ENCODE peak calls at places on chromosomes 5 and 9, in nine cellular contexts. S is MV-4-11; W is HFF-Myc; G is stimulated activated CD4-positive, alpha-beta T cell treated with anti-CD3 and anti-CD28 coated beads, Interleukin-15, amount 100 ng/mL, for 48 hours; Q is CD4-positive, alpha-beta T cell; D is fibroblast of the aortic adventitia; O is mesothelial cell of epicardium; N is NCI-H1105; Y is naive thymus-derived CD8-positive, alpha-beta T cell. U is an unnamed sample.

GRCh38 chr5:143186623-143187022 is 216.9 kb downstream of the NR3C1 start:
- DNase-seq in Q (no peak), Y (no peak), N (no peak), D (no peak), G (no peak), O (no peak), W (no peak), S (peak), U (no peak)

GRCh38 chr5:168327019-168327421 is 35.6 kb downstream of the WWC1 start:
- DNase-seq in Y (no peak), W (no peak), N (no peak), O (no peak), S (no peak), D (peak), G (no peak), Q (no peak), U (no peak)

GRCh38 chr9:118366228-118366627 is 662.0 kb downstream of the TLR4 start:
- DNase-seq in D (no peak), S (no peak), W (no peak), N (no peak), O (no peak), G (no peak), Q (no peak), Y (no peak), U (no peak)

GRCh38 chr5:133842846-133843725 is 125.3 kb downstream of the C5orf15 start:
- DNase-seq in N (no peak), W (no peak), G (no peak), D (no peak), Q (peak), Y (no peak), O (no peak), S (no peak), U (no peak)

GRCh38 chr9:126155756-126156664 is 170.6 kb upstream of the MVB12B start:
- DNase-seq in Y (no peak), Q (no peak), W (no peak), O (peak), N (no peak), S (no peak), G (no peak), D (no peak), U (no peak)

GRCh38 chr9:127805620-127806019 is 2.9 kb downstream of the FPGS start:
- DNase-seq in G (no peak), D (no peak), Y (no peak), Q (no peak), W (no peak), S (peak), O (no peak), N (no peak), U (no peak)

GRCh38 chr5:67971223-67971830 is 244.2 kb upstream of the PIK3R1 start:
- DNase-seq in Q (no peak), Y (no peak), S (peak), O (no peak), G (no peak), D (peak), N (no peak), W (no peak), U (no peak)

GRCh38 chr9:38079410-38080105 is 10.5 kb upstream of the SHB start:
- DNase-seq in G (no peak), D (no peak), O (no peak), W (no peak), N (no peak), S (peak), Q (no peak), Y (no peak), U (no peak)